ENCODE peak calls at places on chromosome 12, in six cellular contexts. U, W, Y, C, B and P are unnamed samples.

GRCh38 chr12:103930787-103931536 is 752 bp downstream of the HSP90B1 start:
- DNase-seq in U (peak), W (peak), Y (peak), C (peak), B (no peak), P (peak)

GRCh38 chr12:49954863-49955830 is 4.6 kb downstream of the AQP2 start:
- DNase-seq in U (no peak), W (no peak), Y (no peak), C (no peak), B (no peak), P (peak)

GRCh38 chr12:117109943-117110342 is 10.7 kb upstream of the TESC start:
- DNase-seq in U (no peak), W (no peak), Y (no peak), C (no peak), B (no peak), P (no peak)

GRCh38 chr12:104656921-104657320 is 200.2 kb downstream of the CHST11 start:
- DNase-seq in U (no peak), W (peak), Y (no peak), C (no peak), B (no peak), P (no peak)

GRCh38 chr12:131542351-131542750 is 168.5 kb upstream of the SFSWAP start:
- DNase-seq in U (no peak), W (no peak), Y (no peak), C (no peak), B (no peak), P (no peak)

GRCh38 chr12:53230971-53231858 is 794 bp downstream of the RARG start:
- DNase-seq in U (no peak), W (peak), Y (no peak), C (no peak), B (no peak), P (no peak)

GRCh38 chr12:62933220-62933870 is 1.6 kb downstream of the PPM1H start:
- DNase-seq in U (peak), W (peak), Y (no peak), C (peak), B (peak), P (no peak)

GRCh38 chr12:76685246-76685678 is 78.7 kb upstream of the ZDHHC17 start:
- DNase-seq in U (no peak), W (peak), Y (no peak), C (peak), B (peak), P (no peak)

GRCh38 chr12:44431647-44432352 is 444.3 kb downstream of the NELL2 start:
- DNase-seq in U (no peak), W (no peak), Y (no peak), C (no peak), B (no peak), P (no peak)

GRCh38 chr12:44433647-44434046 is 442.5 kb downstream of the NELL2 start:
- DNase-seq in U (no peak), W (no peak), Y (no peak), C (no peak), B (no peak), P (no peak)

DNA sequence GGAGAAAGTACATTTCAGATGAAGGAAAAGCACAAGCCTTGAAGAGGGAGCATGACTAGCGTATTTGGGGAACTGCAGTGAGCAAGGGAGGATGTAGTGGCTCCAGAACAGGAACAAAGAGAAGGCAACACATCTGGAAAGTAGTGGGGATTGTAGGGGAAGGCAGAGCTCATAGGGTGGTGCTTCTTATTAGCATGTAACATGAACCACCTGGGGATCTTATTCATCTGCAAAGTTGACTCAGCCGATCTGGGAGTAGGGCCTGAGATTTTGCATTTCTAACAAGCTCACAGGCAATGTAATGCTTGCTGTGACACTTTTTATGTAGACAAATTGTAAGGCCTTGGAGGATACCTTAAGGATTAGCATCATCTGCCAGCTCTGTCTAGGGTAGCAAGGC is 447.3 kb downstream of the NELL2 start:
- DNase-seq in U (no peak), W (peak), Y (no peak), C (peak), B (no peak), P (no peak)
- TF ChIP-seq CTCF in U (no peak), W (no peak), Y (no peak), C (no peak), B (no peak), P (no peak)

DNA sequence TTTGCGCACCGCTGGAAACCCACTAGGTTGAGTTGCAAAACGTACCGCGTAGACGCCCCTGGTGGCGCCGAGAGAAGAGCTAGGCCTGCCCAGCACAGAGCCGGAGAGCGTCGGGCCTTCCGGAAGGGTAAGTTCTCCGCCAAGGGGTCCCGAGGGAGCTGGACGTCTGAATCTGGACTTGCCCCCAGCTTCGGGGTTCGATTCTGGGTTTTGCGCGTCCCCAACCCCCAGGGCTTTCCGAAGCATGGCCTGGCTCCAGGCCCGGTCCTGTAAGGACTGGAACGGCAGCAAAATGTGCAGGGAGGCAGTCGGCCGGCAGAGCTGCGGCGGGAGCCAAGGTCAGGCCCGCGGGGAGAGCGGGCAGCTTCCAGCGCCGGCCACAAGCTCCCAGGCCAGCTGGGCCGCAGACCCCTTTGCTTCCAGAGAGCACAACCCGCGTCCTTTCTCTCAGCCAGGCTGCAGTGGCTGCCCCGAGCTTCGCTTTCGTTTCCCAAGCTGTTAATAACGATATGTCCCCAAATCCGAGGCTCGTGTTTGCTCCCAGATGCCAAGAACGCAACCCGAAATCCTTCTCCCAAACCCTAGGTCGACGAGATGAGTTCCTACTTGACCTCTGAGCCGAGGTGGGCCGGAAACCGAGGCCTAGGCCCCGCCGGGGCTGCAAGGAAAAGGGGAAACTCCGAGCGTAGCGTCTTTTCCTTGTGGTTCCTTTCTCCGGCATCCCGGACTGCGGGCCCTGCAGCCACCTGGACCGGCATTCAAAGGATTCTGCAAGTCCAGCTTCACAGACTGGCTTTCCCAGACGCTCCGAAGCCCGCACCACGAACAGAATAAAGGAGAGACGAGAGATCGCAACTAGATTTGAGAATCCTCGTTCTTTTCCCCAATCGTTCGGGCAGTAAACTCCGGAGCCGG is 3.2 kb upstream of the TBX5 start:
- DNase-seq in U (no peak), W (peak), Y (no peak), C (peak), B (no peak), P (no peak)
- TF ChIP-seq CTCF in U (no peak), W (no peak), Y (no peak), C (no peak), B (no peak), P (no peak)

GRCh38 chr12:89783321-89784060 is 74.9 kb upstream of the ATP2B1 start:
- DNase-seq in U (no peak), W (peak), Y (no peak), C (no peak), B (peak), P (no peak)
- TF ChIP-seq CTCF in U (no peak), W (no peak), Y (no peak), C (no peak), B (no peak), P (no peak)

GRCh38 chr12:55893723-55894122 is 34.0 kb downstream of the PYM1 start:
- DNase-seq in U (no peak), W (no peak), Y (no peak), C (no peak), B (no peak), P (no peak)

GRCh38 chr12:55901881-55902490 is 25.7 kb downstream of the PYM1 start:
- DNase-seq in U (no peak), W (no peak), Y (no peak), C (no peak), B (no peak), P (no peak)

GRCh38 chr12:55899035-55899434 is 28.7 kb downstream of the PYM1 start:
- DNase-seq in U (no peak), W (peak), Y (no peak), C (no peak), B (no peak), P (no peak)
- TF ChIP-seq CTCF in U (no peak), W (no peak), Y (no peak), C (no peak), B (no peak), P (no peak)

GRCh38 chr12:124517260-124518050 is 50.0 kb downstream of the NCOR2 start:
- DNase-seq in U (peak), W (peak), Y (no peak), C (no peak), B (peak), P (peak)
- TF ChIP-seq CTCF in U (no peak), W (no peak), Y (no peak), C (no peak), B (peak), P (no peak)

DNA sequence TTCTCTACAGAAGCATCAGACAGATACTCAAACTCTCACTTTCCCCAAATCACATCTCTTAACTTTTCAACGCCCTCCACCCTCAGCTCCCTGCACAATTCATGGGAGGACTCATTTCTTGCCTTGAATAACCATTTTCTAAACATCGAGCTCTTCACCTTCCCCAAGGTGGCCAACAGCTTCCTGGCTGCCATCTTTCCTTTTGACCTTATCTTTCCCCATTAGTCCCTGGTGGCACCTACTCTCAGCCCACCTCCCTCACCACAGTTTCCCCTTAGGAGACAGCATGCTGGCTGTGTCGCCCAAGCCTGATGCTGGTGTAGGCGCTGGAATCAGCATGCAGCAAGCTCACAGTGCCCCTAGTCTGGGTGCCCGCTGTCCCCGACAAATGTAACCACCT is 8.4 kb upstream of the OAS1 start:
- DNase-seq in U (no peak), W (no peak), Y (no peak), C (no peak), B (no peak), P (no peak)
- TF ChIP-seq CTCF in U (no peak), W (no peak), Y (no peak), C (no peak), B (no peak), P (no peak)

GRCh38 chr12:68416350-68416749 is 84.2 kb upstream of the MDM1 start:
- DNase-seq in U (no peak), W (no peak), Y (no peak), C (no peak), B (no peak), P (no peak)

GRCh38 chr12:68414988-68415387 is 82.8 kb upstream of the MDM1 start:
- DNase-seq in U (no peak), W (no peak), Y (no peak), C (no peak), B (no peak), P (no peak)

GRCh38 chr12:68418137-68418460 is 85.9 kb upstream of the MDM1 start:
- DNase-seq in U (no peak), W (no peak), Y (no peak), C (no peak), B (no peak), P (no peak)

GRCh38 chr12:68420225-68421008 is 88.3 kb upstream of the MDM1 start:
- DNase-seq in U (no peak), W (peak), Y (no peak), C (peak), B (peak), P (no peak)

DNA sequence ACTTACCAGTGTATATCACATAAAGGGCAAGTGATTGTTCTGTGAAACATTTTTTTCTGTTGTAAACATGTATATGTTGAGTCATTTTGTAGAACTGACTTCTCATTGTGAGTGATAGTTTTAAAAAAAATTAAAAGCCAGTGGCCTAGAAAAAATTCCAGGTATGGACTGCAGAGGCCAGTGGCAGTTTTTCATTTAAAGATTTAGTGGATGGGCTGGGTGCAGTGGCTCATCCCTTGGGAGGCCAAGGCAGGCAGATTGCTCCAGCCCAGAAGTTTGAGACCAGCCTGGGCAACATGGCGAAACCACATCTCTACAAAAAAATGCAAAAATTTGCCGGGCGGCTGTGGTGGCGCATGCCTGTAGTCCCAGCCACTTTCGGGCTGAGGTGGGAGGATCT is 84.7 kb upstream of the MDM1 start:
- DNase-seq in U (no peak), W (peak), Y (no peak), C (no peak), B (no peak), P (no peak)
- TF ChIP-seq CTCF in U (no peak), W (no peak), Y (no peak), C (no peak), B (no peak), P (no peak)

DNA sequence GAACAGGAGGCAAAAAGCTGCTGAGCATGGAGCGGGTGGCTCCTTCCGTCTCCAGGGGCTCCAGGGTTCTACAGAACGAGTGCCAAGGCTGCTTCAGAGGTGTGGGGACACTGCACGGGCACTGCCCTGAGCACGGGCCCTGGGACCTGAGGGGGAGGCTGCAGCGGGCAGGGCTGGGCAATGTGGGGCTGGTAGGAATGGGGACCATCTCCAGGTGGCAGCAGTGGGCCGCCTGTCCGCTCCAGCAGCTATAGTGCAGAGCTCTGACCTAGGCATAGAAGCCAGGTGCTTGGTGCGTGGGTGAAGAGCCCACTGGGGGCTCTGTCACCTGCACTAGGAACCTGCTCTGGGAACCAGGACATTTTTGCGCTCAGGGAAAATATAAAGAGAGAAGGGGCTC is 22.3 kb downstream of the HDAC7 start:
- DNase-seq in U (no peak), W (no peak), Y (no peak), C (peak), B (no peak), P (no peak)
- TF ChIP-seq CTCF in U (no peak), W (no peak), Y (peak), C (peak), B (peak), P (no peak)

GRCh38 chr12:2752676-2753371 is 41.9 kb upstream of the FKBP4 start:
- DNase-seq in U (peak), W (peak), Y (peak), C (peak), B (peak), P (peak)
- TF ChIP-seq CTCF in U (no peak), W (peak), Y (peak), C (peak), B (no peak), P (no peak)

GRCh38 chr12:5898874-5899273 is 46.2 kb downstream of the ANO2 start:
- DNase-seq in U (no peak), W (no peak), Y (no peak), C (no peak), B (no peak), P (no peak)
- TF ChIP-seq CTCF in U (no peak), W (no peak), Y (no peak), C (peak), B (no peak), P (no peak)